ENCODE peak calls at places on chromosomes 2 and 18, in nine cellular contexts. S is hepatocyte, E is epithelial cell of esophagus, L is AG10803, W is H1, B is sigmoid colon, G is right lobe of liver, C is A549, A is fibroblast of mammary gland. T is an unnamed sample.

GRCh38 chr2:209648714-209649113 is 122.9 kb upstream of the UNC80 start:
- DNase-seq in S (no peak), E (no peak), L (peak; percentile 76), W (no peak), B (no peak), G (no peak), C (no peak), A (peak; percentile 53), T (peak; percentile 44)

GRCh38 chr2:237471457-237472186 is 15.4 kb upstream of the MLPH start:
- DNase-seq in S (peak; percentile 68), E (peak; percentile 49), L (peak; percentile 66), W (peak; percentile 81), B (peak; percentile 84), G (peak; percentile 65), C (peak; percentile 85), A (peak; percentile 78), T (no peak)

GRCh38 chr2:67840460-67841068 is 222.2 kb downstream of the C1D start:
- DNase-seq in S (peak; percentile 86), E (peak; percentile 83), L (peak; percentile 73), W (peak; percentile 68), B (peak; percentile 85), G (peak; percentile 62), C (peak; percentile 72), A (peak; percentile 78), T (peak; percentile 51)

GRCh38 chr2:220191737-220192136 is 564.3 kb downstream of the SLC4A3 start:
- DNase-seq in S (no peak), E (no peak), L (no peak), W (no peak), B (no peak), G (no peak), C (no peak), A (no peak), T (no peak)

GRCh38 chr2:129462967-129463366 is 516.5 kb upstream of the RAB6C start:
- DNase-seq in S (no peak), E (no peak), L (no peak), W (no peak), B (no peak), G (no peak), C (no peak), A (no peak), T (no peak)

GRCh38 chr18:22683196-22683676 is 249.9 kb upstream of the RBBP8 start:
- DNase-seq in S (peak; percentile 95), E (peak; percentile 76), L (peak; percentile 54), W (no peak), B (peak; percentile 91), G (peak; percentile 94), C (peak; percentile 96), A (peak; percentile 86), T (peak; percentile 78)

GRCh38 chr2:1609040-1609439 is 135.3 kb downstream of the PXDN start:
- DNase-seq in S (no peak), E (no peak), L (no peak), W (no peak), B (no peak), G (no peak), C (no peak), A (no peak), T (no peak)

GRCh38 chr18:9638886-9639285 is 24.5 kb upstream of the PPP4R1 start:
- DNase-seq in S (no peak), E (peak; percentile 92), L (no peak), W (no peak), B (no peak), G (no peak), C (no peak), A (no peak), T (no peak)

GRCh38 chr2:162327806-162328205 is 9.3 kb upstream of the IFIH1 start:
- DNase-seq in S (no peak), E (no peak), L (no peak), W (no peak), B (no peak), G (no peak), C (no peak), A (no peak), T (no peak)

GRCh38 chr2:162324953-162325352 is 6.5 kb upstream of the IFIH1 start:
- DNase-seq in S (no peak), E (no peak), L (no peak), W (no peak), B (no peak), G (no peak), C (no peak), A (no peak), T (no peak)

GRCh38 chr2:162327134-162327769 is 8.8 kb upstream of the IFIH1 start:
- DNase-seq in S (peak; percentile 16), E (no peak), L (no peak), W (peak; percentile 62), B (no peak), G (no peak), C (no peak), A (peak; percentile 21), T (no peak)

GRCh38 chr2:162330881-162331280 is 12.4 kb upstream of the IFIH1 start:
- DNase-seq in S (no peak), E (peak; percentile 54), L (no peak), W (no peak), B (no peak), G (no peak), C (no peak), A (no peak), T (no peak)

DNA sequence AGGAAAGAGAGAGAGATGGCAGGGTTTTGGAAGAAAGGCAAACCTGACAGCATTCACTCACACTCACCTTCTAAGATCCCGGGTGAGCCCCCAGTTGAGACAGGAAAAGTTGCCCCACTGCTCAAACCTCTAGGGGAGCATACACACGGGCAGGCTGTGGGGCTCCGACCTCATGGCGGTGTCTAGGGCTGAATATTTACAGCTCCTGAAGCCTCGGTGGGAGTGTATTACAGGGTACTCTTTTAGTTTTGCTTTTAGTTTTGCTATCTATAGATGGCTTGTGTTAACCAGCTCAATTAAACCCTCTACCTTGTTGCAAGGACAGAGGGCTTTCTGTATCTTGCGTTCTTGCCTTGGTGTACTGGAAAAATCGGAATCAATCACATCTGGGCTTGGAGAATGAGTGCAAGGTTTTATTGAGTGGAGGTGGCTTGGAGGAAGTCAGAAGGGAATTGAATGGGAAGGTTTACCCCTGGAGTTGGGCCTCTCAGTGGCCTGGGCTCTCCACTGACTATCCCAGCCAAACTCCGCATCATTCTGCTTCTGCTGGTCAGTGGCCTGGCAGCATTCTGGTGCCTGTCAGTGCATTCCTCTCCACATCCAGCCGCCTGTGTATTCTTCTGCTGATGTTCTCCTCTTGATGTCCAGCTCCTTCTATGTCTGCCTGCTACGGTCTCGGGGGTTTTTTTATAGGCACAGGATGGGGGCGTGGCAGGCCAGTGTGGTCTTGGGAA is 10.1 kb upstream of the IFIH1 start:
- DNase-seq in S (no peak), E (no peak), L (no peak), W (no peak), B (no peak), G (no peak), C (no peak), A (no peak), T (no peak)
- H3K4me3 ChIP-seq in S (no peak overlapping the region), E (no peak overlapping the region), L (no peak overlapping the region), W (no peak overlapping the region), B (no peak overlapping the region), G (no peak overlapping the region), C (no peak overlapping the region), A (no peak overlapping the region), T (no peak overlapping the region)

GRCh38 chr2:10980886-10981425 is 69.2 kb downstream of the KCNF1 start:
- DNase-seq in S (no peak), E (no peak), L (no peak), W (no peak), B (no peak), G (peak; percentile 28), C (no peak), A (no peak), T (no peak)

GRCh38 chr2:10978112-10978670 is 66.5 kb downstream of the KCNF1 start:
- DNase-seq in S (no peak), E (no peak), L (no peak), W (no peak), B (no peak), G (peak; percentile 22), C (no peak), A (no peak), T (no peak)

GRCh38 chr2:10981941-10982381 is 70.2 kb downstream of the KCNF1 start:
- DNase-seq in S (no peak), E (no peak), L (no peak), W (no peak), B (no peak), G (peak; percentile 29), C (no peak), A (no peak), T (no peak)

GRCh38 chr2:10981461-10981860 is 69.7 kb downstream of the KCNF1 start:
- DNase-seq in S (no peak), E (no peak), L (no peak), W (no peak), B (no peak), G (no peak), C (no peak), A (no peak), T (no peak)

GRCh38 chr2:10980071-10980470 is 68.3 kb downstream of the KCNF1 start:
- DNase-seq in S (no peak), E (no peak), L (no peak), W (no peak), B (no peak), G (no peak), C (no peak), A (no peak), T (no peak)
- TF ChIP-seq CTCF in S (no peak), E (no peak), L (no peak), W (no peak), B (no peak), G (no peak), C (no peak), A (no peak), T (no peak)

DNA sequence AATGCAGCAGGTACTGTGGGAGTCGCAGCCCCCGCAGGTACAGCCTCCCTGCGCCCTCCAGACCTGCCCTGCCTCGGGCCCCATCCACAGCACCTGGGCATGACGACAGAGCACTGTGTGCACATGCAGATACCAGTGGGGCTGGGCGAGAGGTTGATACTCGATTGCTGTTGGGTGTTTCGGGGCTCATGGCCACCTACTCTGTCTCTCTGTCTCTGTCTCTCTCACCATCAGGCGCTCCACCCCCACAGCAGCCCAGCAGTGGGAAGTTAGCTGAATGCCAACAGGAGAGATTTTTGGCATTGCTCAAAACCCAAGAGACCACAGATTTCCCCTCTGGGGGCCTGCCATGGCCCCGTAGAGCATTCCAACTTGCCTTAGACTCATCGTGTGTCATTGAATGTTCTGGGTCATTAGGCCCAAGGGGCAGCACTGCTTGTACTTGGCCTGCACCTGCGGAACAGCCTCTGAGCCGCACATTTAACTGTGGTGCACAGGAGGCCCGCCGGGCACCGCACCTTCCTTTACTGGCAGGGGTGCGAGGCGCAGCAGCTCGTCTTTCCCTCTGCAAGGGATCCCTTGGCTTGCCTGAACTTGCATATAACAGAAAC is 18.8 kb downstream of the KCNIP3 start:
- DNase-seq in S (no peak), E (peak; percentile 62), L (peak; percentile 91), W (no peak), B (no peak), G (no peak), C (no peak), A (peak; percentile 68), T (peak; percentile 82)
- H3K4me3 ChIP-seq in S (no peak overlapping the region), E (no peak overlapping the region), L (no peak overlapping the region), W (no peak overlapping the region), B (no peak overlapping the region), G (no peak overlapping the region), C (no peak overlapping the region), A (no peak overlapping the region), T (no peak overlapping the region)

DNA sequence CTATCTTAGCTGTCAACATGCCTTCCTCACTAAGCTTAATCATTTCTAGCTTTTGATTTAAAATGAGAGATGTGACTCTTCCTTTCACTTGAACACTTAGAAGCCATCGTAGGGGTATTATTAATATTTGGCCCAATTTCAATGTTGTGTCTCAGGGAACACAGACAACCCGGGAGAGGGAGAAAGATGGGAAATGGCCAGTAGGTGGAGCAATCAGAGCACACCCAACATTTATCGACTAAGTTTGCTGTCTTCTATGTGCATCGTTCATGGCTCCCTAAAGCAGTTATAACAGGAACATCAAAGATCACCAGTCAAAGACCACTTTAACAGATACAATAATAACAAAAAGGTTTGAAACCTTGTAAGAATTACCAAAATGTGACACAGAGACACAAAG is 110.2 kb downstream of the OLA1 start:
- DNase-seq in S (no peak), E (peak; percentile 20), L (no peak), W (no peak), B (no peak), G (no peak), C (peak; percentile 48), A (peak; percentile 45), T (no peak)
- TF ChIP-seq CTCF in S (peak; percentile 7), E (no peak), L (no peak), W (peak; percentile 35), B (no peak), G (peak; percentile 39), C (peak; percentile 45), A (peak; percentile 45), T (no peak)